ENCODE peak calls at places on chromosomes 4 and X, in five cellular contexts. One of them, this sample, is unnamed.

GRCh38 chr4:48799157-48799556 is 19.1 kb upstream of the FRYL start:
- DNase-seq in ovary: no peak
- DNase-seq in fibroblast of lung: peak; percentile 11
- DNase-seq in cardiac muscle cell: no peak
- DNase-seq in heart right ventricle: no peak
- DNase-seq in this sample: no peak

GRCh38 chr4:139142097-139142496 is 34.9 kb downstream of the ELF2 start:
- DNase-seq in heart right ventricle: no peak
- DNase-seq in fibroblast of lung: no peak
- DNase-seq in ovary: no peak
- DNase-seq in cardiac muscle cell: no peak
- DNase-seq in this sample: no peak

GRCh38 chr4:24584175-24584850 is at the start of gene DHX15:
- DNase-seq in heart right ventricle: peak; percentile 95
- DNase-seq in ovary: peak; percentile 93
- DNase-seq in cardiac muscle cell: peak; percentile 97
- DNase-seq in fibroblast of lung: peak; percentile 97
- DNase-seq in this sample: peak; percentile 97

GRCh38 chrX:28586891-28587635 is at the start of gene IL1RAPL1:
- DNase-seq in heart right ventricle: no peak
- DNase-seq in cardiac muscle cell: peak; percentile 74
- DNase-seq in fibroblast of lung: peak; percentile 80
- DNase-seq in ovary: no peak
- DNase-seq in this sample: peak; percentile 12

GRCh38 chrX:87525771-87526229 is 8.2 kb downstream of the KLHL4 start:
- DNase-seq in heart right ventricle: no peak
- DNase-seq in ovary: no peak
- DNase-seq in fibroblast of lung: peak; percentile 90
- DNase-seq in cardiac muscle cell: no peak
- DNase-seq in this sample: no peak

GRCh38 chr4:67853336-67853735 is 30.5 kb downstream of the TMPRSS11D start:
- DNase-seq in ovary: no peak
- DNase-seq in fibroblast of lung: no peak
- DNase-seq in cardiac muscle cell: peak; percentile 69
- DNase-seq in heart right ventricle: no peak
- DNase-seq in this sample: no peak

GRCh38 chr4:80027611-80028010 is 45.4 kb downstream of the ANTXR2 start:
- DNase-seq in fibroblast of lung: no peak
- DNase-seq in ovary: no peak
- DNase-seq in heart right ventricle: no peak
- DNase-seq in cardiac muscle cell: no peak
- DNase-seq in this sample: no peak

GRCh38 chr4:113646456-113646809 is 115.1 kb downstream of the CAMK2D start:
- DNase-seq in heart right ventricle: peak; percentile 15
- DNase-seq in fibroblast of lung: peak; percentile 44
- DNase-seq in cardiac muscle cell: peak; percentile 9
- DNase-seq in ovary: no peak
- DNase-seq in this sample: peak; percentile 27

GRCh38 chrX:123964155-123964554 is 2.6 kb downstream of the STAG2 start:
- DNase-seq in fibroblast of lung: peak; percentile 40
- DNase-seq in ovary: no peak
- DNase-seq in heart right ventricle: no peak
- DNase-seq in cardiac muscle cell: no peak
- DNase-seq in this sample: peak; percentile 12

GRCh38 chr4:182533948-182534347 is 290.7 kb downstream of the TENM3 start:
- DNase-seq in ovary: no peak
- DNase-seq in heart right ventricle: no peak
- DNase-seq in fibroblast of lung: peak; percentile 78
- DNase-seq in cardiac muscle cell: no peak
- DNase-seq in this sample: peak; percentile 37

GRCh38 chr4:155526452-155527169 is 140.0 kb upstream of the GUCY1A1 start:
- DNase-seq in cardiac muscle cell: no peak
- DNase-seq in heart right ventricle: no peak
- DNase-seq in ovary: no peak
- DNase-seq in fibroblast of lung: no peak
- DNase-seq in this sample: peak; percentile 21

GRCh38 chrX:19514791-19515614 is at the start of gene MAP3K15:
- DNase-seq in heart right ventricle: peak; percentile 23
- DNase-seq in cardiac muscle cell: peak; percentile 58
- DNase-seq in fibroblast of lung: peak; percentile 9
- DNase-seq in ovary: peak; percentile 33
- DNase-seq in this sample: peak; percentile 1

GRCh38 chrX:39063037-39063436 is 261.8 kb downstream of the MID1IP1 start:
- DNase-seq in fibroblast of lung: no peak
- DNase-seq in cardiac muscle cell: no peak
- DNase-seq in heart right ventricle: no peak
- DNase-seq in ovary: no peak
- DNase-seq in this sample: no peak

GRCh38 chrX:155768036-155768769 is 112.9 kb upstream of the VAMP7 start:
- DNase-seq in heart right ventricle: no peak
- DNase-seq in ovary: no peak
- DNase-seq in cardiac muscle cell: no peak
- DNase-seq in fibroblast of lung: peak; percentile 15
- DNase-seq in this sample: peak; percentile 70

GRCh38 chr4:42642136-42642797 is 14.6 kb downstream of the ATP8A1 start:
- DNase-seq in heart right ventricle: no peak
- DNase-seq in ovary: no peak
- DNase-seq in cardiac muscle cell: no peak
- DNase-seq in fibroblast of lung: no peak
- DNase-seq in this sample: no peak

GRCh38 chrX:74230094-74230493 is 73.9 kb upstream of the ZCCHC13 start:
- DNase-seq in cardiac muscle cell: no peak
- DNase-seq in ovary: no peak
- DNase-seq in fibroblast of lung: no peak
- DNase-seq in heart right ventricle: no peak
- DNase-seq in this sample: no peak

GRCh38 chr4:39083164-39083563 is 21.1 kb downstream of the KLHL5 start:
- DNase-seq in ovary: no peak
- DNase-seq in cardiac muscle cell: no peak
- DNase-seq in heart right ventricle: no peak
- DNase-seq in fibroblast of lung: peak; percentile 74
- DNase-seq in this sample: peak; percentile 45

GRCh38 chr4:3767569-3768288 is 1.5 kb downstream of the ADRA2C start:
- DNase-seq in ovary: no peak
- DNase-seq in heart right ventricle: no peak
- DNase-seq in fibroblast of lung: peak; percentile 23
- DNase-seq in cardiac muscle cell: peak; percentile 63
- DNase-seq in this sample: no peak

GRCh38 chrX:152632445-152633097 is 5.1 kb upstream of the GABRQ start:
- DNase-seq in ovary: no peak
- DNase-seq in fibroblast of lung: peak; percentile 15
- DNase-seq in cardiac muscle cell: peak; percentile 43
- DNase-seq in heart right ventricle: peak; percentile 20
- DNase-seq in this sample: peak; percentile 22

GRCh38 chr4:4859010-4859798 is at the start of gene MSX1:
- DNase-seq in heart right ventricle: peak; percentile 89
- DNase-seq in cardiac muscle cell: peak; percentile 95
- DNase-seq in fibroblast of lung: peak; percentile 84
- DNase-seq in ovary: peak; percentile 81
- DNase-seq in this sample: peak; percentile 88

GRCh38 chrX:31717474-31717873 is 645.6 kb upstream of the FTHL17 start:
- DNase-seq in ovary: no peak
- DNase-seq in heart right ventricle: no peak
- DNase-seq in fibroblast of lung: no peak
- DNase-seq in cardiac muscle cell: no peak
- DNase-seq in this sample: no peak

GRCh38 chr4:157271166-157271869 is 50.8 kb downstream of the GRIA2 start:
- DNase-seq in ovary: no peak
- DNase-seq in cardiac muscle cell: no peak
- DNase-seq in fibroblast of lung: peak; percentile 80
- DNase-seq in heart right ventricle: no peak
- DNase-seq in this sample: no peak

GRCh38 chr4:145769450-145770037 is 89.6 kb downstream of the C4orf51 start:
- DNase-seq in heart right ventricle: no peak
- DNase-seq in fibroblast of lung: no peak
- DNase-seq in cardiac muscle cell: no peak
- DNase-seq in ovary: no peak
- DNase-seq in this sample: no peak

GRCh38 chr4:2733001-2733843 is 22.9 kb downstream of the TNIP2 start:
- DNase-seq in ovary: no peak
- DNase-seq in fibroblast of lung: no peak
- DNase-seq in heart right ventricle: no peak
- DNase-seq in cardiac muscle cell: no peak
- DNase-seq in this sample: no peak

GRCh38 chr4:76002176-76002575 is 5.1 kb downstream of the CXCL9 start:
- DNase-seq in fibroblast of lung: no peak
- DNase-seq in cardiac muscle cell: no peak
- DNase-seq in heart right ventricle: no peak
- DNase-seq in ovary: no peak
- DNase-seq in this sample: peak; percentile 25

GRCh38 chr4:168480991-168481588 is 798 bp upstream of the DDX60L start:
- DNase-seq in ovary: peak; percentile 14
- DNase-seq in heart right ventricle: no peak
- DNase-seq in fibroblast of lung: peak; percentile 87
- DNase-seq in cardiac muscle cell: no peak
- DNase-seq in this sample: peak; percentile 85

GRCh38 chrX:154815274-154815818 is 10.1 kb upstream of the MPP1 start:
- DNase-seq in cardiac muscle cell: no peak
- DNase-seq in fibroblast of lung: peak; percentile 78
- DNase-seq in ovary: no peak
- DNase-seq in heart right ventricle: no peak
- DNase-seq in this sample: no peak

GRCh38 chrX:104211187-104211586 is 43.5 kb downstream of the ESX1 start:
- DNase-seq in cardiac muscle cell: no peak
- DNase-seq in ovary: no peak
- DNase-seq in heart right ventricle: no peak
- DNase-seq in fibroblast of lung: no peak
- DNase-seq in this sample: no peak

GRCh38 chr4:168930413-168931196 is 79.5 kb downstream of the CBR4 start:
- DNase-seq in heart right ventricle: peak; percentile 8
- DNase-seq in ovary: no peak
- DNase-seq in fibroblast of lung: no peak
- DNase-seq in cardiac muscle cell: no peak
- DNase-seq in this sample: no peak

GRCh38 chrX:71493111-71493613 is 39.7 kb upstream of the OGT start:
- DNase-seq in ovary: peak; percentile 19
- DNase-seq in heart right ventricle: peak; percentile 9
- DNase-seq in cardiac muscle cell: no peak
- DNase-seq in fibroblast of lung: no peak
- DNase-seq in this sample: peak; percentile 39

GRCh38 chr4:30950737-30951136 is 230.6 kb downstream of the PCDH7 start:
- DNase-seq in fibroblast of lung: no peak
- DNase-seq in cardiac muscle cell: no peak
- DNase-seq in heart right ventricle: no peak
- DNase-seq in ovary: no peak
- DNase-seq in this sample: no peak

GRCh38 chrX:130726661-130727060 is 176.3 kb downstream of the ENOX2 start:
- DNase-seq in cardiac muscle cell: no peak
- DNase-seq in fibroblast of lung: peak; percentile 72
- DNase-seq in ovary: no peak
- DNase-seq in heart right ventricle: no peak
- DNase-seq in this sample: peak; percentile 86

GRCh38 chr4:3385719-3386440 is 55.9 kb upstream of the HGFAC start:
- DNase-seq in heart right ventricle: no peak
- DNase-seq in cardiac muscle cell: no peak
- DNase-seq in ovary: no peak
- DNase-seq in fibroblast of lung: no peak
- DNase-seq in this sample: no peak

GRCh38 chrX:49183701-49184281 is 2.4 kb downstream of the PRICKLE3 start:
- DNase-seq in heart right ventricle: peak; percentile 30
- DNase-seq in cardiac muscle cell: no peak
- DNase-seq in fibroblast of lung: no peak
- DNase-seq in ovary: peak; percentile 48
- DNase-seq in this sample: no peak
- H3K4me3 ChIP-seq in heart right ventricle: peak overlapping the region; percentile 63
- H3K4me3 ChIP-seq in cardiac muscle cell: no peak overlapping the region
- H3K4me3 ChIP-seq in fibroblast of lung: peak overlapping the region; percentile 11
- H3K4me3 ChIP-seq in ovary: no peak overlapping the region
- H3K4me3 ChIP-seq in this sample: peak overlapping the region; percentile 35

GRCh38 chr4:10184051-10184450 is 67.5 kb upstream of the WDR1 start:
- DNase-seq in heart right ventricle: no peak
- DNase-seq in fibroblast of lung: no peak
- DNase-seq in ovary: no peak
- DNase-seq in cardiac muscle cell: no peak
- DNase-seq in this sample: peak; percentile 72

GRCh38 chr4:10184501-10184938 is 67.9 kb upstream of the WDR1 start:
- DNase-seq in fibroblast of lung: no peak
- DNase-seq in cardiac muscle cell: no peak
- DNase-seq in heart right ventricle: no peak
- DNase-seq in ovary: no peak
- DNase-seq in this sample: no peak

GRCh38 chr4:10185518-10186227 is 69.1 kb upstream of the WDR1 start:
- DNase-seq in heart right ventricle: no peak
- DNase-seq in ovary: no peak
- DNase-seq in fibroblast of lung: no peak
- DNase-seq in cardiac muscle cell: peak; percentile 75
- DNase-seq in this sample: no peak

GRCh38 chr4:10188400-10189004 is 71.9 kb upstream of the WDR1 start:
- DNase-seq in heart right ventricle: no peak
- DNase-seq in ovary: no peak
- DNase-seq in fibroblast of lung: no peak
- DNase-seq in cardiac muscle cell: no peak
- DNase-seq in this sample: no peak

GRCh38 chr4:10186228-10187214 is 69.9 kb upstream of the WDR1 start:
- DNase-seq in heart right ventricle: no peak
- DNase-seq in fibroblast of lung: no peak
- DNase-seq in ovary: no peak
- DNase-seq in cardiac muscle cell: peak; percentile 14
- DNase-seq in this sample: peak; percentile 31
- TF ChIP-seq CTCF in heart right ventricle: peak; percentile 11
- TF ChIP-seq CTCF in fibroblast of lung: no peak
- TF ChIP-seq CTCF in ovary: no peak
- TF ChIP-seq CTCF in cardiac muscle cell: peak; percentile 23
- TF ChIP-seq CTCF in this sample: peak; percentile 50

DNA sequence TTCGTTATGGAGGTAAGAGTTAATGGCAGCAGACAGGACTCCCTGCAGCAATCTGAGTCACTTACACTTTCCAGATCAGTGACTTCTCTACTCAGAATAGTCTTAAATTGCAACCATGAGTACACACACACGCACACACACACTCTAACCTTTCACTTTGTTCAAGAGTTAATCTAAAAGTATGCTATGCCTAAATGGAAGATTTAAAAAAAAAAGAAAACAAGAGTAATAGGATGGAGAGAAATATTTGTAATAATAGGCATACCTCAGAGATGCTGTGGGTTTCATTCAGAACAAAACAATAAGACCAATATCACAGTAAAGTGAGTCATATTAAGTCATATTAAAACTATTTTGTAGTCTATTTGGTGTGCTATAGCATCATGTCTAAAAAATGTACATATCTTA is 969.1 kb upstream of the PCDH10 start:
- DNase-seq in cardiac muscle cell: no peak
- DNase-seq in fibroblast of lung: peak; percentile 91
- DNase-seq in heart right ventricle: no peak
- DNase-seq in ovary: no peak
- DNase-seq in this sample: peak; percentile 21
- H3K4me3 ChIP-seq in cardiac muscle cell: no peak overlapping the region
- H3K4me3 ChIP-seq in fibroblast of lung: no peak overlapping the region
- H3K4me3 ChIP-seq in heart right ventricle: no peak overlapping the region
- H3K4me3 ChIP-seq in ovary: no peak overlapping the region
- H3K4me3 ChIP-seq in this sample: no peak overlapping the region

DNA sequence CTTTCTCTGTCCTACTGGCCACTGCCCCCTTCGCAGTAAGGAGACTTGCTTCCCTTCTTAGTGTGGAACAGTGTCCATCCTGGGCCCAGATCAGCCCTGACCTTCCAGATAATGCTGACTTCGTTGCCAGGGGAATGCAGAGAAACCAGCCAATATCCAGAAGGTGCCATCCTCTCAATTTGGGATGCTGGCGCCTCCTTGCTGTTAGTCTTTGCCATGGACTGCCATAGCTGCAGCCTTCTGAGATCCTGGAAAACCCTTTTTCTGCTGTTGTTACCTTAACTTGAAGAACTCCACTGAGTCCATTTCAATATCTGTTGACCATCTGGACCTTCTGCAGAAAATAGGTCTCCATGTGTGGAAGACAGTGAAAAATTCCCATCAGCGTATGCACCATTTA is 21.8 kb downstream of the RAI2 start:
- DNase-seq in heart right ventricle: no peak
- DNase-seq in ovary: no peak
- DNase-seq in fibroblast of lung: no peak
- DNase-seq in cardiac muscle cell: no peak
- DNase-seq in this sample: no peak
- TF ChIP-seq CTCF in heart right ventricle: no peak
- TF ChIP-seq CTCF in ovary: no peak
- TF ChIP-seq CTCF in fibroblast of lung: no peak
- TF ChIP-seq CTCF in cardiac muscle cell: no peak
- TF ChIP-seq CTCF in this sample: no peak

This sample was measured in AG10803.